ENCODE peak calls at places on chromosomes 12 and 14, in five cellular contexts. One of them, this sample, is unnamed.

GRCh38 chr14:44657688-44658388 is 150.8 kb upstream of the FSCB start:
- DNase-seq in NCI-H460: peak
- DNase-seq in HT1080: peak
- DNase-seq in HS-27A: peak
- DNase-seq in EH: no peak
- DNase-seq in this sample: no peak

GRCh38 chr12:46266869-46267617 is 1.8 kb downstream of the SLC38A1 start:
- DNase-seq in NCI-H460: peak
- DNase-seq in HT1080: peak
- DNase-seq in HS-27A: peak
- DNase-seq in EH: peak
- DNase-seq in this sample: peak

GRCh38 chr12:72368719-72369505 is 96.7 kb downstream of the TRHDE start:
- DNase-seq in NCI-H460: no peak
- DNase-seq in HT1080: no peak
- DNase-seq in HS-27A: no peak
- DNase-seq in EH: no peak
- DNase-seq in this sample: no peak

GRCh38 chr14:99749763-99750715 is 43.2 kb upstream of the EML1 start:
- DNase-seq in NCI-H460: no peak
- DNase-seq in HT1080: no peak
- DNase-seq in HS-27A: no peak
- DNase-seq in EH: no peak
- DNase-seq in this sample: no peak

GRCh38 chr12:116142936-116143882 is 134.3 kb downstream of the MED13L start:
- DNase-seq in NCI-H460: no peak
- DNase-seq in HT1080: peak
- DNase-seq in HS-27A: peak
- DNase-seq in EH: peak
- DNase-seq in this sample: no peak

GRCh38 chr12:23909559-23909958 is 39.9 kb downstream of the SOX5 start:
- DNase-seq in NCI-H460: no peak
- DNase-seq in HT1080: no peak
- DNase-seq in HS-27A: no peak
- DNase-seq in EH: no peak
- DNase-seq in this sample: no peak

GRCh38 chr14:54691525-54692260 is 124.8 kb downstream of the SAMD4A start:
- DNase-seq in NCI-H460: peak
- DNase-seq in HT1080: peak
- DNase-seq in HS-27A: no peak
- DNase-seq in EH: peak
- DNase-seq in this sample: peak

GRCh38 chr12:53862831-53863230 is 75.8 kb upstream of the HOXC13 start:
- DNase-seq in NCI-H460: no peak
- DNase-seq in HT1080: peak
- DNase-seq in HS-27A: no peak
- DNase-seq in EH: peak
- DNase-seq in this sample: no peak

GRCh38 chr14:91918159-91918883 is 29.2 kb downstream of the FBLN5 start:
- DNase-seq in NCI-H460: no peak
- DNase-seq in HT1080: no peak
- DNase-seq in HS-27A: no peak
- DNase-seq in EH: no peak
- DNase-seq in this sample: no peak

GRCh38 chr14:68544150-68544892 is 248.5 kb downstream of the ZFP36L1 start:
- DNase-seq in NCI-H460: no peak
- DNase-seq in HT1080: peak
- DNase-seq in HS-27A: no peak
- DNase-seq in EH: peak
- DNase-seq in this sample: no peak

GRCh38 chr14:103055693-103056092 is 1.7 kb downstream of the CDC42BPB start:
- DNase-seq in NCI-H460: no peak
- DNase-seq in HT1080: no peak
- DNase-seq in HS-27A: no peak
- DNase-seq in EH: no peak
- DNase-seq in this sample: no peak

GRCh38 chr12:123936956-123937706 is 35.5 kb downstream of the CCDC92 start:
- DNase-seq in NCI-H460: no peak
- DNase-seq in HT1080: no peak
- DNase-seq in HS-27A: no peak
- DNase-seq in EH: no peak
- DNase-seq in this sample: no peak

GRCh38 chr14:39483682-39484081 is 51.4 kb upstream of the FBXO33 start:
- DNase-seq in NCI-H460: no peak
- DNase-seq in HT1080: no peak
- DNase-seq in HS-27A: no peak
- DNase-seq in EH: no peak
- DNase-seq in this sample: no peak

GRCh38 chr14:62694075-62694474 is 351.2 kb downstream of the KCNH5 start:
- DNase-seq in NCI-H460: no peak
- DNase-seq in HT1080: peak
- DNase-seq in HS-27A: no peak
- DNase-seq in EH: peak
- DNase-seq in this sample: no peak

GRCh38 chr14:94042433-94043091 is 16.4 kb downstream of the OTUB2 start:
- DNase-seq in NCI-H460: no peak
- DNase-seq in HT1080: no peak
- DNase-seq in HS-27A: no peak
- DNase-seq in EH: no peak
- DNase-seq in this sample: no peak

GRCh38 chr14:94163806-94164205 is 10.3 kb upstream of the PPP4R4 start:
- DNase-seq in NCI-H460: no peak
- DNase-seq in HT1080: no peak
- DNase-seq in HS-27A: no peak
- DNase-seq in EH: peak
- DNase-seq in this sample: no peak

GRCh38 chr14:100536141-100536540 is 51.1 kb downstream of the BEGAIN start:
- DNase-seq in NCI-H460: no peak
- DNase-seq in HT1080: no peak
- DNase-seq in HS-27A: no peak
- DNase-seq in EH: no peak
- DNase-seq in this sample: no peak

GRCh38 chr14:20515846-20516245 is 10.5 kb downstream of the RNASE10 start:
- DNase-seq in NCI-H460: no peak
- DNase-seq in HT1080: no peak
- DNase-seq in HS-27A: no peak
- DNase-seq in EH: peak
- DNase-seq in this sample: no peak

GRCh38 chr14:61891251-61891650 is 129.0 kb downstream of the SNAPC1 start:
- DNase-seq in NCI-H460: no peak
- DNase-seq in HT1080: peak
- DNase-seq in HS-27A: no peak
- DNase-seq in EH: peak
- DNase-seq in this sample: no peak

GRCh38 chr12:38384816-38385491 is 68.4 kb downstream of the ALG10B start:
- DNase-seq in NCI-H460: peak
- DNase-seq in HT1080: peak
- DNase-seq in HS-27A: no peak
- DNase-seq in EH: no peak
- DNase-seq in this sample: no peak

GRCh38 chr12:118560733-118561132 is 184.4 kb downstream of the SUDS3 start:
- DNase-seq in NCI-H460: no peak
- DNase-seq in HT1080: no peak
- DNase-seq in HS-27A: no peak
- DNase-seq in EH: no peak
- DNase-seq in this sample: no peak

GRCh38 chr12:113129664-113130456 is 5.7 kb downstream of the RASAL1 start:
- DNase-seq in NCI-H460: no peak
- DNase-seq in HT1080: no peak
- DNase-seq in HS-27A: no peak
- DNase-seq in EH: no peak
- DNase-seq in this sample: no peak

GRCh38 chr14:34911209-34912150 is 36.3 kb upstream of the BAZ1A start:
- DNase-seq in NCI-H460: no peak
- DNase-seq in HT1080: no peak
- DNase-seq in HS-27A: peak
- DNase-seq in EH: peak
- DNase-seq in this sample: peak

GRCh38 chr14:75430106-75430505 is 2.3 kb downstream of the JDP2 start:
- DNase-seq in NCI-H460: no peak
- DNase-seq in HT1080: no peak
- DNase-seq in HS-27A: no peak
- DNase-seq in EH: peak
- DNase-seq in this sample: no peak